ENCODE peak calls at places on chromosomes 2 and 18, in four cellular contexts. R is GM20000, Y is astrocyte, L is GM23338. H is an unnamed sample.

GRCh38 chr2:64487256-64488049 is 33.5 kb downstream of the LGALSL start:
- DNase-seq in R (no peak), Y (no peak), L (no peak), H (no peak)

GRCh38 chr2:41698787-41699422 is 348.9 kb upstream of the PKDCC start:
- DNase-seq in R (peak; percentile 52), Y (no peak), L (peak; percentile 79), H (peak; percentile 53)

GRCh38 chr2:231110551-231110950 is 14.3 kb downstream of the HTR2B start:
- DNase-seq in R (no peak), Y (peak; percentile 43), L (no peak), H (no peak)

GRCh38 chr18:79942786-79943607 is 8.5 kb downstream of the SLC66A2 start:
- DNase-seq in R (no peak), Y (no peak), L (no peak), H (peak; percentile 2)

GRCh38 chr2:108869542-108869941 is 83.0 kb downstream of the CCDC138 start:
- DNase-seq in R (no peak), Y (no peak), L (no peak), H (no peak)

GRCh38 chr2:203327582-203327917 is 644 bp upstream of the ABI2 start:
- DNase-seq in R (no peak), Y (no peak), L (no peak), H (no peak)

GRCh38 chr2:213187833-213188532 is 36.6 kb upstream of the IKZF2 start:
- DNase-seq in R (no peak), Y (peak; percentile 68), L (peak; percentile 96), H (no peak)

GRCh38 chr18:38956068-38956467 is 1390.5 kb upstream of the CELF4 start:
- DNase-seq in R (no peak), Y (no peak), L (peak; percentile 7), H (no peak)

GRCh38 chr18:12060182-12060870 is 33.3 kb upstream of the ANKRD62 start:
- DNase-seq in R (no peak), Y (no peak), L (peak; percentile 25), H (no peak)

GRCh38 chr18:37584217-37584616 is 18.6 kb upstream of the CELF4 start:
- DNase-seq in R (no peak), Y (no peak), L (no peak), H (no peak)

GRCh38 chr18:67590571-67591141 is 74.1 kb upstream of the DSEL start:
- DNase-seq in R (no peak), Y (peak; percentile 28), L (peak; percentile 30), H (no peak)

GRCh38 chr2:36607947-36608346 is 10.0 kb upstream of the FEZ2 start:
- DNase-seq in R (no peak), Y (no peak), L (no peak), H (no peak)

GRCh38 chr18:10912790-10913560 is 236.4 kb downstream of the PIEZO2 start:
- DNase-seq in R (no peak), Y (peak; percentile 87), L (no peak), H (no peak)

GRCh38 chr2:164913640-164914346 is 41.5 kb downstream of the SLC38A11 start:
- DNase-seq in R (no peak), Y (peak; percentile 52), L (no peak), H (no peak)

GRCh38 chr18:46054956-46055831 is 16.9 kb downstream of the PSTPIP2 start:
- DNase-seq in R (no peak), Y (no peak), L (no peak), H (no peak)

GRCh38 chr2:133941666-133942065 is 312.2 kb upstream of the MGAT5 start:
- DNase-seq in R (no peak), Y (no peak), L (peak; percentile 6), H (no peak)

GRCh38 chr2:10402652-10403215 is 45.4 kb downstream of the ODC1 start:
- DNase-seq in R (no peak), Y (no peak), L (no peak), H (no peak)

GRCh38 chr2:105450495-105450894 is 51.6 kb upstream of the FHL2 start:
- DNase-seq in R (no peak), Y (no peak), L (no peak), H (no peak)

GRCh38 chr2:26756337-26756736 is 7.7 kb upstream of the SLC35F6 start:
- DNase-seq in R (no peak), Y (no peak), L (no peak), H (no peak)

GRCh38 chr2:218074031-218074430 is 5.0 kb downstream of the RUFY4 start:
- DNase-seq in R (peak; percentile 53), Y (no peak), L (peak; percentile 78), H (no peak)

GRCh38 chr2:8819194-8819593 is 18.2 kb downstream of the KIDINS220 start:
- DNase-seq in R (no peak), Y (peak; percentile 16), L (no peak), H (no peak)

GRCh38 chr2:225270861-225271260 is 128.6 kb upstream of the NYAP2 start:
- DNase-seq in R (peak; percentile 59), Y (peak; percentile 58), L (peak; percentile 9), H (no peak)

GRCh38 chr2:54558188-54558975 is 102.3 kb downstream of the SPTBN1 start:
- DNase-seq in R (peak; percentile 76), Y (peak; percentile 61), L (peak; percentile 90), H (no peak)

GRCh38 chr2:184599875-184600227 is 1.5 kb downstream of the ZNF804A start:
- DNase-seq in R (no peak), Y (peak; percentile 22), L (no peak), H (no peak)

GRCh38 chr2:34731274-34731673 is 1132.2 kb upstream of the FAM98A start:
- DNase-seq in R (no peak), Y (no peak), L (peak; percentile 4), H (no peak)

GRCh38 chr2:30733829-30734520 is 73.3 kb downstream of the CAPN13 start:
- DNase-seq in R (no peak), Y (no peak), L (no peak), H (no peak)

GRCh38 chr2:47520825-47521665 is 118.1 kb downstream of the MSH2 start:
- DNase-seq in R (peak; percentile 93), Y (peak; percentile 69), L (peak; percentile 84), H (peak; percentile 83)
- TF ChIP-seq CTCF in R (peak; percentile 41), Y (no peak), L (no peak), H (peak; percentile 48)

GRCh38 chr2:240557101-240557751 is 562 bp downstream of the ANKMY1 start:
- DNase-seq in R (no peak), Y (no peak), L (peak; percentile 48), H (no peak)

GRCh38 chr2:240555541-240556250 is 2.1 kb downstream of the ANKMY1 start:
- DNase-seq in R (no peak), Y (no peak), L (no peak), H (no peak)

GRCh38 chr2:240554767-240555493 is 2.9 kb downstream of the ANKMY1 start:
- DNase-seq in R (no peak), Y (no peak), L (no peak), H (no peak)

GRCh38 chr2:240557808-240558207 is at the start of gene ANKMY1:
- DNase-seq in R (peak; percentile 92), Y (peak; percentile 52), L (peak; percentile 95), H (peak; percentile 34)

DNA sequence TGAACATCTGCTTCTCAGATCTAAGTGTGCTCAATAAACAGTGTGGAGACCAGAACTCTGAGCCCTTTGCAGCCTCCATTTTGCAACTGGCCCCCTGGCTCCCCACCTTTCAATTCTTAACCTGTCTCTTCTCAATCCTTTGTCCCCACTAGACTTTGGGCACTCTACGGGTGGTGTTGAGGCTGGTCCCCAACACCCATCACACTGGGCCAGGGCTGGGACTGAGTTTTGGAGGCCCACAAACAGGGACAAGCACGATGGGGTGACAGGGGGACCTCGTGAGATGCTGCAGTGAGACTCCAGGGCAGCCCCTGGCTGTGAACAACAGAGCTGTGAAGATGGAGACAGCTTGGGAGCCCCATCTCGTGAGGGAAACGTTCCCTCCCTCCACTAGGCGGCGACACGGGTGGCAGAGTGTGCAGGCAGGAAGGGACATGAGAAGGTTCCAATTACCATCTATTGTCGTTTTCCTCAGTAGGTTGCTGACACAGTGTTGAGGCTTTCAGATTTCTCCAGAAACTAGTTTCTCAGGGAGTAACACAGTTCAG is 1.2 kb downstream of the ANKMY1 start:
- DNase-seq in R (peak; percentile 73), Y (no peak), L (peak; percentile 79), H (no peak)
- TF ChIP-seq CTCF in R (peak; percentile 54), Y (peak; percentile 51), L (peak; percentile 71), H (peak; percentile 42)

GRCh38 chr2:70995227-70995729 is 605 bp upstream of the TEX261 start:
- DNase-seq in R (peak; percentile 74), Y (peak; percentile 20), L (peak; percentile 76), H (no peak)
- TF ChIP-seq CTCF in R (no peak), Y (peak; percentile 25), L (peak; percentile 52), H (no peak)

DNA sequence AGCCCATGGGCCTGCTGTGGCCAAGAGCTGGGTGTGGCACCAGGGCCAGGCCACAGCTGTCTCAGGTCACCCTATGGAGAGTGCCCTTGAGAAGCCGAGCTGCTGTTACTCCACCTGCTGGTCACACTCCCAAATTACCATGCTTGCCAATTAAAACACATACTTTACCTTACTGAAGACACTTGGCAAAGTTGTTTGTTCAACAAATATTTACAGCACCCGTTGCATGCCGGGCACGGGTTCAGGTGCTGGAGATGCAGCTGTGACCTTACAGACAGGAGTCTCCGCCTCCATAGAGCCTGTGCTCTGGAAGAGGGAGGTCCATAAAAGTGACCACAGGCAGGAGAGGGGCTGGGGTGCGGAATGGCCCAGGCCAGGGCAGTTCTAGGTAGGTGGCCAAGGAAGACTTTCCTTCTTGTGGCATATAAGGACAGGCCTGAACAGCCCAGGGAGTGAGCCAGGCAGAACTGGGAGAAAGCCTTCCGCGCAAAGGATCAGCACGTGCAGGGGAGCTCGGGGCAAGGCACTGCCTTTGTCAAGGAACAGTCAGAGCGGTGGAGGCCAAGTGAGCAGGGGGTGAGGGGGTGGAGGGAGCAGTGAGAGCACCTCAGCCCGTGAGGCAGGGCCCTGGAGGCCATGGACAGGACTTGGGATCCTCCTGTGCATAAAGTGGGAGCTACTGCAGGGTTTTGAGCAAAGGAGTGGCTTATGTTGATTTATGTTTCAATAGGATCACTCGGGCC is 23.6 kb upstream of the RBM44 start:
- DNase-seq in R (peak; percentile 64), Y (peak; percentile 28), L (peak; percentile 83), H (no peak)
- TF ChIP-seq CTCF in R (peak; percentile 52), Y (peak; percentile 57), L (peak; percentile 73), H (peak; percentile 48)

GRCh38 chr2:86370579-86370978 is 33.2 kb upstream of the REEP1 start:
- DNase-seq in R (no peak), Y (no peak), L (peak; percentile 12), H (no peak)
- TF ChIP-seq CTCF in R (no peak), Y (no peak), L (peak; percentile 29), H (no peak)

GRCh38 chr2:174573621-174574081 is 24.0 kb downstream of the WIPF1 start:
- DNase-seq in R (no peak), Y (no peak), L (no peak), H (no peak)
- TF ChIP-seq CTCF in R (no peak), Y (no peak), L (peak; percentile 9), H (peak; percentile 10)